ENCODE peak calls at places on chromosomes 5 and 9, in eight cellular contexts. Y is choroid plexus epithelial cell, E is lower lobe of right lung, O is BE2C, N is skeletal muscle cell, W is fibroblast of mammary gland, J is heart left ventricle, Q is fibroblast of the aortic adventitia. P is an unnamed sample.

GRCh38 chr9:79976501-79977444 is 405.0 kb downstream of the TLE4 start:
- DNase-seq in Y (no peak), Q (no peak), O (no peak), J (no peak), W (peak; percentile 53), N (no peak), E (no peak), P (no peak)

GRCh38 chr5:135827965-135828792 is 6.3 kb upstream of the SLC25A48 start:
- DNase-seq in E (no peak), Y (no peak), O (no peak), Q (no peak), N (no peak), W (no peak), J (no peak), P (no peak)

GRCh38 chr9:79123419-79123818 is 448.3 kb upstream of the TLE4 start:
- DNase-seq in J (no peak), O (no peak), N (no peak), Y (peak; percentile 41), E (no peak), Q (peak; percentile 14), W (peak; percentile 1), P (no peak)

GRCh38 chr5:109566361-109566760 is 123.4 kb upstream of the MAN2A1 start:
- DNase-seq in J (no peak), O (no peak), E (no peak), Y (no peak), Q (no peak), N (no peak), W (no peak), P (no peak)

GRCh38 chr9:116767219-116767618 is 80.1 kb downstream of the TRIM32 start:
- DNase-seq in Q (no peak), E (no peak), O (no peak), Y (no peak), N (no peak), W (no peak), J (no peak), P (no peak)

GRCh38 chr5:10599828-10600227 is 36.0 kb downstream of the ANKRD33B start:
- DNase-seq in W (peak; percentile 80), Q (peak; percentile 55), E (no peak), O (no peak), J (no peak), Y (peak; percentile 75), N (peak; percentile 36), P (peak; percentile 39)

GRCh38 chr9:126761274-126761673 is 43.6 kb upstream of the ZBTB43 start:
- DNase-seq in J (no peak), E (no peak), Y (no peak), Q (no peak), N (no peak), W (no peak), O (no peak), P (no peak)

GRCh38 chr5:98969400-98969799 is 40.6 kb upstream of the CHD1 start:
- DNase-seq in Q (no peak), E (no peak), W (no peak), J (no peak), N (no peak), Y (no peak), O (no peak), P (no peak)

GRCh38 chr5:89374144-89374784 is 491.3 kb upstream of the MEF2C start:
- DNase-seq in Y (no peak), N (no peak), E (no peak), Q (peak; percentile 41), J (no peak), O (no peak), W (no peak), P (no peak)

GRCh38 chr9:135165756-135166519 is 78.5 kb downstream of the OLFM1 start:
- DNase-seq in Q (no peak), E (no peak), W (no peak), O (peak; percentile 90), N (no peak), J (no peak), Y (no peak), P (no peak)

GRCh38 chr9:111916234-111916645 is 19.6 kb downstream of the UGCG start:
- DNase-seq in Y (no peak), E (no peak), J (no peak), W (no peak), O (no peak), N (no peak), Q (no peak), P (no peak)

GRCh38 chr5:51382759-51383493 is at the start of gene ISL1:
- DNase-seq in N (peak; percentile 47), W (peak; percentile 67), J (no peak), Q (peak; percentile 86), O (peak; percentile 96), E (peak; percentile 56), Y (peak; percentile 42), P (peak; percentile 57)

GRCh38 chr5:51385214-51385613 is 2.0 kb downstream of the ISL1 start:
- DNase-seq in W (no peak), O (no peak), Q (peak; percentile 15), Y (no peak), N (no peak), J (no peak), E (no peak), P (no peak)

GRCh38 chr5:51382508-51382758 is 815 bp upstream of the ISL1 start:
- DNase-seq in W (no peak), Q (peak; percentile 40), E (no peak), J (no peak), O (no peak), Y (no peak), N (no peak), P (no peak)

GRCh38 chr5:51383494-51384081 is 340 bp downstream of the ISL1 start:
- DNase-seq in Y (no peak), E (no peak), O (peak; percentile 24), J (no peak), N (no peak), Q (peak; percentile 39), W (no peak), P (no peak)

DNA sequence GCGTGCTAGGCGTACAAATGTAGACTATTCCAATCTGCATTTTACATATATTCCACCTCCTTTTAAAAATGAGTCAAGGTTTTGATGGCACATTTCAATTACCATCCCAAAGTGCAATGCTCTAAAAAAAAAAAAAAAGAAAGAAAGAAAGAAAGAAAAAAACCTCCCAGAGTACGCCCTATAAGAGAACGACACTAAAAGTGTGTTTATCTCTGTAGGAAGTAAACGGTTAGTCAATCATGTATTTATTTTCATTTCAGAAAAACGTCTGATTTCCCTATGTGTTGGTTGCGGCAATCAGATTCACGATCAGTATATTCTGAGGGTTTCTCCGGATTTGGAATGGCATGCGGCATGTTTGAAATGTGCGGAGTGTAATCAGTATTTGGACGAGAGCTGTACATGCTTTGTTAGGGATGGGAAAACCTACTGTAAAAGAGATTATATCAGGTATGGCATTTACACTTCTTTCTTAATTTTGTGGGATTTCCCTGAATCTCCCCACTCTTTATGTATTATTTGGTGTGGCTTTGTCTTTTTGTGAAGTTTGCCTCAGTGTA is 1.1 kb downstream of the ISL1 start:
- DNase-seq in Y (no peak), N (no peak), W (no peak), J (no peak), E (no peak), O (no peak), Q (peak; percentile 40), P (no peak)
- H3K4me3 ChIP-seq in Y (no peak overlapping the region), N (no peak overlapping the region), W (no peak overlapping the region), J (no peak overlapping the region), E (no peak overlapping the region), O (peak overlapping the region; percentile 88), Q (peak overlapping the region; percentile 67), P (no peak overlapping the region)

DNA sequence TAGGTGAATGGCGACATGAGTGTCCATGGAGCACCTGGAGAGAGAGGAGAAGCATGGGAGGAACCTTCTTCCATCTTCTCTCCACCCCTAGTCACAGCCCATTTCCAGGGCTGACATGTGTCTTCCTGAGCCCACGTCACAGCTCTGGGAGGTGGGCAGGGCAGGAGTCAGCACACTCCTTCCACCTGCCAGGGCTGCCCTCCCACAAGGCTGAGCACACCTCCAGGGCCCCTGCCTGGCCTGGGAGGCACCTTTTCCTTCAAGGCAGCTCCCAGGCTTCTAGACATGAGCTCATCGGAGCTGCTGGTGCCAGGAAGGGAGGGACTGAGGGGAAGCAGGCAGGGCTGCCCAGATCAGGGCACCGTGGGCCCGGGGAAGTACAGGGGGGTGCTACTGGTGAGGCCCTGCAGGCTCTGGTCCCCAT is 13.6 kb upstream of the SYNPO start:
- DNase-seq in Y (no peak), E (peak; percentile 70), J (peak; percentile 70), Q (no peak), W (no peak), N (no peak), O (no peak), P (peak; percentile 35)
- H3K4me3 ChIP-seq in Y (no peak overlapping the region), E (peak overlapping the region; percentile 92), J (peak overlapping the region; percentile 95), Q (no peak overlapping the region), W (no peak overlapping the region), N (no peak overlapping the region), O (no peak overlapping the region), P (peak overlapping the region; percentile 7)

DNA sequence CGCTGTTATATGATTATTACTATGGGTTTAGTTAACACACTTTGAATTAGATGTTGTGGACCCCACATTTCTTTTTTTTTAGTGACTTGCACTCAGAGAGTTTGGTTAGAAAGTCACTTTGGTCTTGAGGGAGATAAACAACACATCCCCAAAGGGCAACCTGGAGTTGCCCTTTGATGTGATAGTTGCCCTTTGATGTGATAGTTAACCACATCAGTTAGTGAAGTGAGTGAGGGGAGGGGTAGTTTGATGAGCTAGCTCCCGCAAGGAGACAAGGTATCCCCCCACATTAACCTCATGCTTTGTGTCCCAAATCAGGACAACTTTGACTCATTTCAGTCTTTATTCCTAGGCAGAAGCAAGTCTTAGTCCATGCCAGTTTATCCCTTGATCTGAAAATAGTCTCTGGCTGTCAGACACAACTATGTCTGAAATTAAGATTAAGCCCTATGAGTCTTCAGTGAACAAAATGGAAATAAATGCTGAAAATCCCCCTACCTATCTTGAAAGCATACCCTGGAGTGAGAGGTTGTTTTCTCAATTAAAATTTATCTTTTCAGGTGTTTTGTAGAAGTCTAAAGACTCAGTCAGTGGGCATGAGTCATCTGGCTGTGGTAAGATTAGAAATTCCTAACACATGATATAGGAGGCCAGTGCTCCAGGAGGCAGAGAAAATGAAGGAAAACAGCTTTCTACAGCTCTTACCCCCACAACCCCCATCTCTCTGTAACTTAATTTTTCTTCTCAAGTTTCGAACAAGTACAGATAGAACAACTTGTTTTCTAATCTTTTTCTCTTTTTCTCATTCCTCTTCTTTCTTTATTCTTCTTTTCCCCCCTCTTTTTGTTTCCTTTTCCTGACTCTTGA is 208.9 kb upstream of the DMRTA1 start:
- DNase-seq in Y (peak; percentile 93), O (no peak), W (peak; percentile 86), E (no peak), N (peak; percentile 61), J (no peak), Q (peak; percentile 87), P (peak; percentile 75)
- H3K4me3 ChIP-seq in Y (no peak overlapping the region), O (no peak overlapping the region), W (no peak overlapping the region), E (no peak overlapping the region), N (no peak overlapping the region), J (no peak overlapping the region), Q (no peak overlapping the region), P (no peak overlapping the region)

DNA sequence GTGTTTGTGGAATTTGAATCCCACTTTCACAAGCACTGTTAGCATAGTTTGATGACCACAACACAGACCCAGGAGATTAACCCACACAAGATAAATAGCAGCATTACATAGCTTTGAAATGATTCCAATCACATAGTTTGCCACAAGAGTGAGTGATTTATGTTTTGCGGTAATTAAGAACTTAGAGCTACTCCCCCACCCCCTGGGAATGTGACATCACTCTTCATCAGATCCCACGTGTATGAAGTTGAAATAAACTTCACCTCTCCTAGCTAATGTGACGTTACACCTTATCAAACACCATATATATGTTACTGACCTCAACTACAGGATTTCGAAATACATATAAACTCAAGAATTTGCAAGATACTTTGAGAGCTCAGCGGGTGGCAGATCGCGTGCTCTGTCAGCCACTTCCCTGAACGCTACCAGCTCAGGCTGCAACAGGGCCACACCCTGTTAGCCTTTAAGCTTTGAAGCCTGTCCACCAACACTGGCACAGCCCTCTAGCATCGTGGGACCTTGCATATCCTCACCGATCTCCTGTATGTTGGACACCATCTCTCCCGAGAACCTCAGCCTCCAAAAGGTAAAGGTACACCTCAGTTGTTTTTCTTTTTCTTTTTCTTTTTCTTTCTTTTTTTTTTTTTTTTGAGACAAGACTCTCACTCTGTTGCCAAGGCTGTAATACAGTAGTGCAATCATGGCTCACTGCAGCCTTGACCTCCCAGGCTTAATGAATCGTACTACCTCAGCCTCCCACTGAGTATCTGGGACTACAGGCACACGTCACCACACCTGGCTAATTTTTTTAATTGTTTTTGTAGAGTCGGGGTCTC is 1.8 kb upstream of the AGTPBP1 start:
- DNase-seq in W (peak; percentile 94), E (peak; percentile 80), N (peak; percentile 91), O (no peak), Y (peak; percentile 96), J (no peak), Q (peak; percentile 75), P (peak; percentile 94)
- H3K4me3 ChIP-seq in W (no peak overlapping the region), E (peak overlapping the region; percentile 97), N (no peak overlapping the region), O (no peak overlapping the region), Y (peak overlapping the region; percentile 34), J (no peak overlapping the region), Q (no peak overlapping the region), P (no peak overlapping the region)

P was measured in cardiac fibroblast.